ENCODE peak calls at places on chromosomes 16 and 17, in ten cellular contexts. Q, E, N, K, B, L, O, Z, U and T are unnamed samples.

GRCh38 chr17:146983-147761 is 9.8 kb downstream of the SCGB1C2 start:
- DNase-seq in U (no peak), K (peak; percentile 77), B (no peak), L (no peak), Z (no peak), Q (no peak), O (no peak), E (no peak), N (peak; percentile 25), T (no peak)

GRCh38 chr16:8958344-8958808 is 5.3 kb downstream of the USP7 start:
- DNase-seq in Q (no peak), B (no peak), O (no peak), E (no peak), L (peak; percentile 66), K (no peak), U (peak; percentile 86), Z (peak; percentile 53), N (peak; percentile 75), T (peak; percentile 55)

GRCh38 chr17:57868775-57869598 is 19.1 kb upstream of the MRPS23 start:
- DNase-seq in N (no peak), B (peak; percentile 56), Q (no peak), K (no peak), Z (no peak), L (no peak), E (no peak), O (no peak), U (no peak), T (no peak)

GRCh38 chr16:82368041-82368440 is 198.0 kb upstream of the MPHOSPH6 start:
- DNase-seq in Z (peak; percentile 52), E (peak; percentile 41), B (no peak), K (no peak), U (peak; percentile 27), L (no peak), N (no peak), Q (no peak), O (no peak), T (peak; percentile 24)

GRCh38 chr17:53765609-53766008 is 57.1 kb upstream of the KIF2B start:
- DNase-seq in E (no peak), K (no peak), Z (no peak), U (peak; percentile 32), B (no peak), Q (no peak), O (no peak), L (no peak), N (no peak), T (no peak)

GRCh38 chr17:30552994-30553565 is 75.9 kb downstream of the GOSR1 start:
- DNase-seq in E (no peak), B (no peak), K (peak; percentile 49), L (no peak), N (no peak), O (no peak), Q (no peak), U (no peak), Z (no peak), T (no peak)

GRCh38 chr16:70662991-70663523 is 16.7 kb downstream of the IL34 start:
- DNase-seq in U (no peak), E (no peak), N (no peak), B (no peak), Z (no peak), Q (no peak), K (no peak), O (no peak), L (no peak), T (no peak)

GRCh38 chr17:41772218-41772585 is 14.3 kb downstream of the JUP start:
- DNase-seq in Z (no peak), B (no peak), K (peak; percentile 94), N (no peak), L (no peak), Q (no peak), U (no peak), E (no peak), O (no peak), T (no peak)

GRCh38 chr17:56781944-56782737 is 51.6 kb downstream of the C17orf67 start:
- DNase-seq in O (no peak), E (no peak), K (no peak), B (no peak), Q (no peak), U (no peak), Z (no peak), N (no peak), L (no peak), T (no peak)

GRCh38 chr16:58829096-58829495 is 95.0 kb upstream of the GOT2 start:
- DNase-seq in Q (no peak), E (no peak), U (no peak), Z (no peak), L (no peak), K (no peak), N (no peak), B (no peak), O (no peak), T (no peak)

GRCh38 chr16:14378131-14378551 is 251.9 kb downstream of the PARN start:
- DNase-seq in E (no peak), U (peak; percentile 73), Z (peak; percentile 70), N (no peak), O (peak; percentile 32), L (peak; percentile 35), K (no peak), B (no peak), Q (no peak), T (no peak)

GRCh38 chr17:82001657-82002056 is 21.0 kb downstream of the CENPX start:
- DNase-seq in B (no peak), K (no peak), Q (no peak), E (no peak), O (no peak), N (no peak), U (no peak), L (no peak), Z (no peak), T (no peak)

GRCh38 chr16:58094026-58094425 is 35.2 kb downstream of the CFAP20 start:
- DNase-seq in B (no peak), U (no peak), O (no peak), N (no peak), L (no peak), E (no peak), Z (no peak), K (no peak), Q (no peak), T (no peak)

GRCh38 chr17:44362964-44363612 is 565 bp downstream of the FAM171A2 start:
- DNase-seq in Q (no peak), K (no peak), O (no peak), N (no peak), L (no peak), U (no peak), Z (no peak), B (no peak), E (peak; percentile 58), T (no peak)

GRCh38 chr16:81468269-81468902 is 23.8 kb downstream of the CMIP start:
- DNase-seq in E (no peak), O (no peak), N (no peak), U (no peak), L (no peak), Q (no peak), Z (no peak), B (no peak), K (no peak), T (no peak)

GRCh38 chr16:2964416-2965223 is 545 bp downstream of the KREMEN2 start:
- DNase-seq in N (peak; percentile 81), E (peak; percentile 89), U (peak; percentile 42), B (peak; percentile 72), Z (no peak), K (peak; percentile 84), Q (peak; percentile 46), O (no peak), L (peak; percentile 59), T (peak; percentile 73)

GRCh38 chr17:82013341-82013740 is 9.3 kb downstream of the CENPX start:
- DNase-seq in N (no peak), U (no peak), Q (no peak), B (no peak), E (no peak), Z (no peak), O (no peak), L (no peak), K (no peak), T (no peak)

GRCh38 chr16:67942200-67942509 is 1.8 kb downstream of the LCAT start:
- DNase-seq in U (peak; percentile 48), B (no peak), Q (peak; percentile 25), Z (peak; percentile 54), O (no peak), L (peak; percentile 50), K (no peak), E (peak; percentile 53), N (peak; percentile 59), T (peak; percentile 54)

GRCh38 chr17:78179372-78179771 is 7.5 kb downstream of the TK1 start:
- DNase-seq in K (no peak), O (no peak), B (no peak), Q (no peak), E (no peak), Z (peak; percentile 87), L (no peak), N (no peak), U (peak; percentile 75), T (no peak)

GRCh38 chr16:54118846-54119245 is 167.7 kb downstream of the IRX3 start:
- DNase-seq in Z (peak; percentile 57), N (no peak), B (no peak), O (no peak), E (no peak), U (no peak), K (no peak), Q (no peak), L (no peak), T (no peak)

GRCh38 chr17:43832168-43832975 is 574 bp downstream of the MPP3 start:
- DNase-seq in E (peak; percentile 71), Q (no peak), L (no peak), Z (peak; percentile 55), B (no peak), N (no peak), K (peak; percentile 92), U (peak; percentile 82), O (no peak), T (no peak)